ENCODE peak calls at places on chromosomes 13 and 19, in five cellular contexts. S is lower lobe of right lung, P is progenitor cell of endocrine pancreas, E is ovary, M is fibroblast of lung. I is an unnamed sample.

GRCh38 chr19:6222884-6223283 is 56.9 kb downstream of the MLLT1 start:
- DNase-seq in S (peak; percentile 43), P (no peak), E (no peak), M (no peak), I (no peak)

GRCh38 chr13:65783383-65783782 is 1446.8 kb downstream of the PCDH9 start:
- DNase-seq in S (no peak), P (no peak), E (no peak), M (no peak), I (no peak)

GRCh38 chr13:45779901-45780300 is 71.7 kb downstream of the SIAH3 start:
- DNase-seq in S (no peak), P (no peak), E (no peak), M (no peak), I (no peak)

GRCh38 chr13:70107125-70107497 is 515 bp upstream of the ATXN8OS start:
- DNase-seq in S (no peak), P (no peak), E (no peak), M (no peak), I (no peak)

GRCh38 chr13:80603351-80603750 is 262.4 kb upstream of the SPRY2 start:
- DNase-seq in S (no peak), P (no peak), E (no peak), M (no peak), I (no peak)

GRCh38 chr19:3239367-3239766 is 14.9 kb downstream of the CELF5 start:
- DNase-seq in S (no peak), P (no peak), E (no peak), M (no peak), I (no peak)

GRCh38 chr19:51821921-51822716 is 27.2 kb downstream of the FPR3 start:
- DNase-seq in S (no peak), P (no peak), E (no peak), M (no peak), I (no peak)

GRCh38 chr19:39915848-39916215 is 18.6 kb downstream of the FCGBP start:
- DNase-seq in S (no peak), P (no peak), E (no peak), M (no peak), I (no peak)

GRCh38 chr19:28242317-28242927 is 970.5 kb downstream of the UQCRFS1 start:
- DNase-seq in S (no peak), P (no peak), E (no peak), M (peak; percentile 17), I (peak; percentile 38)

GRCh38 chr13:100520936-100521765 is 67.4 kb downstream of the GGACT start:
- DNase-seq in S (no peak), P (no peak), E (no peak), M (no peak), I (peak; percentile 60)

GRCh38 chr13:56735537-56735942 is 405.2 kb upstream of the PRR20A start:
- DNase-seq in S (no peak), P (peak; percentile 19), E (no peak), M (no peak), I (peak; percentile 4)

GRCh38 chr19:54905908-54906511 is at the start of gene NCR1:
- DNase-seq in S (no peak), P (no peak), E (no peak), M (no peak), I (no peak)

GRCh38 chr19:49975051-49975450 is 14.1 kb upstream of the SIGLEC11 start:
- DNase-seq in S (peak; percentile 30), P (no peak), E (no peak), M (no peak), I (no peak)

GRCh38 chr19:49976496-49976895 is 15.5 kb upstream of the SIGLEC11 start:
- DNase-seq in S (peak; percentile 31), P (no peak), E (no peak), M (no peak), I (no peak)

GRCh38 chr19:49977846-49978245 is 16.9 kb upstream of the SIGLEC11 start:
- DNase-seq in S (no peak), P (no peak), E (no peak), M (no peak), I (no peak)

GRCh38 chr19:49977111-49977510 is 16.1 kb upstream of the SIGLEC11 start:
- DNase-seq in S (peak; percentile 39), P (no peak), E (no peak), M (no peak), I (no peak)

GRCh38 chr19:49978324-49978723 is 17.4 kb upstream of the SIGLEC11 start:
- DNase-seq in S (no peak), P (no peak), E (peak; percentile 54), M (no peak), I (no peak)
- TF ChIP-seq CTCF in S (no peak), P (no peak), E (no peak), M (no peak), I (no peak)

GRCh38 chr19:12773571-12773970 is 1.8 kb downstream of the HOOK2 start:
- DNase-seq in S (no peak), P (no peak), E (no peak), M (no peak), I (no peak)
- TF ChIP-seq CTCF in S (no peak), P (no peak), E (no peak), M (peak; percentile 40), I (no peak)

GRCh38 chr13:73366241-73366640 is 307.4 kb downstream of the KLF5 start:
- DNase-seq in S (no peak), P (no peak), E (no peak), M (no peak), I (no peak)

GRCh38 chr13:73367886-73368285 is 309.1 kb downstream of the KLF5 start:
- DNase-seq in S (no peak), P (no peak), E (no peak), M (no peak), I (no peak)

GRCh38 chr13:73364706-73365105 is 305.9 kb downstream of the KLF5 start:
- DNase-seq in S (no peak), P (no peak), E (no peak), M (no peak), I (no peak)

GRCh38 chr13:73365681-73366080 is 306.9 kb downstream of the KLF5 start:
- DNase-seq in S (no peak), P (no peak), E (no peak), M (no peak), I (no peak)

GRCh38 chr13:73365240-73365639 is 306.4 kb downstream of the KLF5 start:
- DNase-seq in S (no peak), P (no peak), E (no peak), M (no peak), I (no peak)
- TF ChIP-seq CTCF in S (no peak), P (no peak), E (no peak), M (no peak), I (no peak)

GRCh38 chr13:22662771-22663170 is 518.0 kb upstream of the SGCG start:
- DNase-seq in S (no peak), P (no peak), E (no peak), M (no peak), I (no peak)
- TF ChIP-seq CTCF in S (no peak), P (no peak), E (no peak), M (no peak), I (no peak)

DNA sequence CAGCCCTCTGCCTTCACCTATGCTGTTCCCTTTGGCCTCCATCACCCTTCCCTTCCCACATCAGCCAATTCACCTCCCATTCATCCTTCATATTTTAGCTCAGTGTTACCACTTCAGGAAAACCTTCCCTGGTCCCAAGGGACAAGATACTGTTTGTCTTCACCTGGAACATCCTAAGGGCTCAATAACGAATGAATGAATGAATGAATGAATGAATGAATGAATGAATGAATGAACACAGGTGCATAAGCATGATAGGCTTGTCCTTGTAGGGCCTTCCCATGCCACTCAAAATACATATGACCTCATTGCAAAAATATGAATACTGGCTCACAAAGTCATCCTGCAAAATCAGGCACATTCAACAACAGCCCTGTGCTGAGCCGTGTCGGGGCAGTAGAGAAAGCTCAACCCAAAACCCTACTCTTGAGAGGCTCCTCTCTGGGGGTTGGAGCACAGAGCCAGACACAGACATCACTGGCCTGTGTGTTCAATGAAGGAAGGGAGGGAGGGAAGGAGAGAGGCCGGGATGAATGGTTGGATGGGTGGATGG is 33.7 kb upstream of the TPM4 start:
- DNase-seq in S (no peak), P (no peak), E (no peak), M (no peak), I (no peak)
- TF ChIP-seq CTCF in S (no peak), P (no peak), E (no peak), M (no peak), I (no peak)

GRCh38 chr13:93023929-93024328 is 202.7 kb upstream of the GPC6 start:
- DNase-seq in S (no peak), P (no peak), E (no peak), M (no peak), I (no peak)
- TF ChIP-seq CTCF in S (no peak), P (no peak), E (no peak), M (no peak), I (no peak)

DNA sequence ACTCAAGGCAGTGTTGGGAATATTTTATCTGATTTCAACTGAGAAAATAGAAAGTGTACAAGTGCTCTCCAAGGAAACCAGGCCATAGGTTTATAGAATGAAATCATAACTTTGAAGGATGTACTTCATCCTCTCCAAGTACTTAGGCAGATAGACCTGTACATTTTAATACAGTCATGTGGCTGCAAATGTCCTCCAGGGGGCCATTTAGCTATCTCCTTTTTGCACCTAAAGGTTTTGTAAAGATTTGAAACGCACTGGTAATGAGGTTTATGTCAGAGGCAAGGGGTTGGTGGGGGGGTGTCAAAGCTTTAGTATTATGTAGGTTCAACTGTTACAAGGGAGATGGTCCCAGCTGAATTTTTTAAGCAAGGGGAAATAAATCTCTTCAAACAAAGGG is 364.4 kb downstream of the DCT start:
- DNase-seq in S (no peak), P (no peak), E (no peak), M (no peak), I (no peak)
- TF ChIP-seq CTCF in S (no peak), P (peak; percentile 9), E (no peak), M (no peak), I (no peak)